ENCODE peak calls at places on chromosome 12, in nine cellular contexts. One of them, this sample, is unnamed.

GRCh38 chr12:62604856-62605255 is 138.2 kb downstream of the MON2 start:
- DNase-seq in frontal cortex: no peak
- DNase-seq in mesenteric fat pad: no peak
- DNase-seq in lower lobe of right lung: no peak
- DNase-seq in H9: no peak
- DNase-seq in thyroid gland: peak; percentile 43
- DNase-seq in hypothalamus: no peak
- DNase-seq in cardiac fibroblast: peak; percentile 53
- DNase-seq in germinal center: no peak
- DNase-seq in this sample: no peak

GRCh38 chr12:117090816-117091711 is 8.2 kb downstream of the TESC start:
- DNase-seq in frontal cortex: no peak
- DNase-seq in mesenteric fat pad: no peak
- DNase-seq in lower lobe of right lung: peak; percentile 46
- DNase-seq in H9: no peak
- DNase-seq in thyroid gland: peak; percentile 55
- DNase-seq in hypothalamus: no peak
- DNase-seq in cardiac fibroblast: no peak
- DNase-seq in germinal center: no peak
- DNase-seq in this sample: no peak

GRCh38 chr12:60724984-60725383 is 1129.2 kb downstream of the SLC16A7 start:
- DNase-seq in frontal cortex: no peak
- DNase-seq in mesenteric fat pad: no peak
- DNase-seq in lower lobe of right lung: no peak
- DNase-seq in H9: no peak
- DNase-seq in thyroid gland: no peak
- DNase-seq in hypothalamus: no peak
- DNase-seq in cardiac fibroblast: no peak
- DNase-seq in germinal center: no peak
- DNase-seq in this sample: no peak

GRCh38 chr12:10027311-10028099 is 3.0 kb upstream of the CLEC9A start:
- DNase-seq in frontal cortex: no peak
- DNase-seq in mesenteric fat pad: no peak
- DNase-seq in lower lobe of right lung: no peak
- DNase-seq in H9: no peak
- DNase-seq in thyroid gland: no peak
- DNase-seq in hypothalamus: no peak
- DNase-seq in cardiac fibroblast: peak; percentile 59
- DNase-seq in germinal center: no peak
- DNase-seq in this sample: no peak

GRCh38 chr12:54261817-54262402 is 18.0 kb downstream of the CBX5 start:
- DNase-seq in frontal cortex: no peak
- DNase-seq in mesenteric fat pad: no peak
- DNase-seq in lower lobe of right lung: no peak
- DNase-seq in H9: no peak
- DNase-seq in thyroid gland: no peak
- DNase-seq in hypothalamus: no peak
- DNase-seq in cardiac fibroblast: no peak
- DNase-seq in germinal center: no peak
- DNase-seq in this sample: no peak

GRCh38 chr12:74537126-74537706 is 419 bp upstream of the ATXN7L3B start:
- DNase-seq in frontal cortex: peak; percentile 53
- DNase-seq in mesenteric fat pad: no peak
- DNase-seq in lower lobe of right lung: no peak
- DNase-seq in H9: no peak
- DNase-seq in thyroid gland: no peak
- DNase-seq in hypothalamus: no peak
- DNase-seq in cardiac fibroblast: peak; percentile 78
- DNase-seq in germinal center: peak; percentile 63
- DNase-seq in this sample: no peak

GRCh38 chr12:122964439-122965257 is 1.6 kb downstream of the ABCB9 start:
- DNase-seq in frontal cortex: no peak
- DNase-seq in mesenteric fat pad: no peak
- DNase-seq in lower lobe of right lung: no peak
- DNase-seq in H9: no peak
- DNase-seq in thyroid gland: peak; percentile 27
- DNase-seq in hypothalamus: no peak
- DNase-seq in cardiac fibroblast: no peak
- DNase-seq in germinal center: no peak
- DNase-seq in this sample: no peak

GRCh38 chr12:106780010-106780625 is 5.6 kb downstream of the RIC8B start:
- DNase-seq in frontal cortex: no peak
- DNase-seq in mesenteric fat pad: no peak
- DNase-seq in lower lobe of right lung: no peak
- DNase-seq in H9: no peak
- DNase-seq in thyroid gland: no peak
- DNase-seq in hypothalamus: no peak
- DNase-seq in cardiac fibroblast: peak; percentile 32
- DNase-seq in germinal center: no peak
- DNase-seq in this sample: no peak

GRCh38 chr12:93943766-93944165 is 204.6 kb upstream of the PLXNC1 start:
- DNase-seq in frontal cortex: no peak
- DNase-seq in mesenteric fat pad: no peak
- DNase-seq in lower lobe of right lung: no peak
- DNase-seq in H9: no peak
- DNase-seq in thyroid gland: peak; percentile 5
- DNase-seq in hypothalamus: no peak
- DNase-seq in cardiac fibroblast: peak; percentile 66
- DNase-seq in germinal center: no peak
- DNase-seq in this sample: no peak

GRCh38 chr12:113425960-113426453 is 3.8 kb downstream of the SDSL start:
- DNase-seq in frontal cortex: no peak
- DNase-seq in mesenteric fat pad: no peak
- DNase-seq in lower lobe of right lung: peak; percentile 20
- DNase-seq in H9: peak; percentile 78
- DNase-seq in thyroid gland: no peak
- DNase-seq in hypothalamus: no peak
- DNase-seq in cardiac fibroblast: no peak
- DNase-seq in germinal center: peak; percentile 46
- DNase-seq in this sample: no peak

GRCh38 chr12:57250541-57250940 is 446 bp downstream of the STAC3 start:
- DNase-seq in frontal cortex: no peak
- DNase-seq in mesenteric fat pad: no peak
- DNase-seq in lower lobe of right lung: no peak
- DNase-seq in H9: no peak
- DNase-seq in thyroid gland: no peak
- DNase-seq in hypothalamus: no peak
- DNase-seq in cardiac fibroblast: no peak
- DNase-seq in germinal center: no peak
- DNase-seq in this sample: no peak

GRCh38 chr12:85279449-85280137 is 427 bp upstream of the ALX1 start:
- DNase-seq in frontal cortex: no peak
- DNase-seq in mesenteric fat pad: no peak
- DNase-seq in lower lobe of right lung: peak; percentile 29
- DNase-seq in H9: peak; percentile 65
- DNase-seq in thyroid gland: peak; percentile 10
- DNase-seq in hypothalamus: no peak
- DNase-seq in cardiac fibroblast: no peak
- DNase-seq in germinal center: no peak
- DNase-seq in this sample: no peak

GRCh38 chr12:42299392-42300308 is 26.2 kb downstream of the ZCRB1 start:
- DNase-seq in frontal cortex: no peak
- DNase-seq in mesenteric fat pad: no peak
- DNase-seq in lower lobe of right lung: no peak
- DNase-seq in H9: no peak
- DNase-seq in thyroid gland: no peak
- DNase-seq in hypothalamus: no peak
- DNase-seq in cardiac fibroblast: peak; percentile 72
- DNase-seq in germinal center: no peak
- DNase-seq in this sample: no peak

GRCh38 chr12:20560935-20561334 is 134.2 kb upstream of the SLCO1C1 start:
- DNase-seq in frontal cortex: no peak
- DNase-seq in mesenteric fat pad: no peak
- DNase-seq in lower lobe of right lung: no peak
- DNase-seq in H9: no peak
- DNase-seq in thyroid gland: no peak
- DNase-seq in hypothalamus: no peak
- DNase-seq in cardiac fibroblast: peak; percentile 35
- DNase-seq in germinal center: no peak
- DNase-seq in this sample: no peak

GRCh38 chr12:27969901-27970390 is 2.6 kb downstream of the PTHLH start:
- DNase-seq in frontal cortex: peak; percentile 28
- DNase-seq in mesenteric fat pad: no peak
- DNase-seq in lower lobe of right lung: peak; percentile 56
- DNase-seq in H9: peak; percentile 84
- DNase-seq in thyroid gland: peak; percentile 68
- DNase-seq in hypothalamus: no peak
- DNase-seq in cardiac fibroblast: peak; percentile 65
- DNase-seq in germinal center: peak; percentile 52
- DNase-seq in this sample: peak; percentile 37

GRCh38 chr12:109927622-109928021 is 27.5 kb downstream of the TCHP start:
- DNase-seq in frontal cortex: no peak
- DNase-seq in mesenteric fat pad: no peak
- DNase-seq in lower lobe of right lung: no peak
- DNase-seq in H9: peak; percentile 71
- DNase-seq in thyroid gland: peak; percentile 33
- DNase-seq in hypothalamus: no peak
- DNase-seq in cardiac fibroblast: peak; percentile 70
- DNase-seq in germinal center: peak; percentile 27
- DNase-seq in this sample: peak; percentile 40

GRCh38 chr12:42587564-42588307 is 1.8 kb downstream of the PRICKLE1 start:
- DNase-seq in frontal cortex: no peak
- DNase-seq in mesenteric fat pad: no peak
- DNase-seq in lower lobe of right lung: no peak
- DNase-seq in H9: no peak
- DNase-seq in thyroid gland: no peak
- DNase-seq in hypothalamus: no peak
- DNase-seq in cardiac fibroblast: no peak
- DNase-seq in germinal center: no peak
- DNase-seq in this sample: no peak